ENCODE peak calls at places on chromosomes 16 and 17, in nine cellular contexts. K is H1; A is activated effector memory CD4-positive, alpha-beta T cell treated with Interleukin-2 at 50 U/mL for 16 hours; Y is sigmoid colon; O is Kasumi-1; F is stomach; V is fibroblast of the conjunctiva; T is ovary; P is ureter. S is an unnamed sample.

GRCh38 chr16:67847064-67847861 is at the start of gene CENPT:
- DNase-seq in F (peak), K (no peak), P (peak), A (no peak), V (no peak), O (peak), Y (peak), T (no peak), S (peak)

GRCh38 chr17:49890077-49890821 is 42.4 kb upstream of the TAC4 start:
- DNase-seq in K (no peak), F (no peak), O (no peak), V (peak), P (no peak), A (no peak), T (no peak), Y (no peak), S (no peak)

GRCh38 chr16:73560497-73560896 is 512.6 kb upstream of the ZFHX3 start:
- DNase-seq in F (no peak), Y (no peak), O (no peak), P (no peak), A (no peak), T (no peak), K (no peak), V (no peak), S (no peak)

GRCh38 chr17:79183221-79184158 is 108.9 kb downstream of the ENGASE start:
- DNase-seq in Y (no peak), K (no peak), V (no peak), T (no peak), O (peak), A (no peak), F (no peak), P (no peak), S (no peak)

GRCh38 chr16:76854234-76854633 is 336.8 kb upstream of the MON1B start:
- DNase-seq in P (no peak), F (no peak), A (no peak), T (no peak), O (no peak), Y (no peak), V (peak), K (no peak), S (no peak)

GRCh38 chr17:69802045-69802740 is 272.8 kb upstream of the KCNJ16 start:
- DNase-seq in F (no peak), A (no peak), K (no peak), O (no peak), V (no peak), P (no peak), T (no peak), Y (no peak), S (no peak)

GRCh38 chr17:59337741-59338299 is 6.4 kb downstream of the YPEL2 start:
- DNase-seq in K (no peak), A (no peak), F (no peak), T (no peak), P (no peak), Y (no peak), V (no peak), O (no peak), S (no peak)

GRCh38 chr16:53822936-53823529 is 119.1 kb downstream of the FTO start:
- DNase-seq in O (peak), A (no peak), P (no peak), Y (no peak), F (no peak), K (no peak), V (no peak), T (no peak), S (no peak)

GRCh38 chr17:18851206-18851605 is 6.7 kb upstream of the PRPSAP2 start:
- DNase-seq in O (no peak), Y (no peak), V (no peak), T (no peak), K (no peak), F (peak), P (no peak), A (no peak), S (no peak)

GRCh38 chr16:35171106-35171505 is 1711.7 kb downstream of the TP53TG3F start:
- DNase-seq in P (no peak), O (no peak), A (no peak), Y (no peak), K (no peak), T (no peak), V (no peak), F (no peak), S (no peak)

GRCh38 chr16:58339452-58339938 is 44.7 kb upstream of the PRSS54 start:
- DNase-seq in K (no peak), P (no peak), A (no peak), F (no peak), T (no peak), Y (no peak), V (no peak), O (no peak), S (no peak)

GRCh38 chr16:72198021-72198420 is 26.1 kb upstream of the PMFBP1 start:
- DNase-seq in A (no peak), P (no peak), F (no peak), K (no peak), V (peak), O (no peak), T (peak), Y (peak), S (no peak)

GRCh38 chr17:78044280-78044835 is 84.2 kb downstream of the TMC6 start:
- DNase-seq in P (no peak), Y (no peak), K (no peak), F (no peak), A (no peak), T (no peak), V (no peak), O (no peak), S (no peak)

GRCh38 chr16:27355610-27356009 is 41.8 kb downstream of the IL4R start:
- DNase-seq in A (peak), V (no peak), O (peak), F (peak), K (peak), Y (peak), T (no peak), P (peak), S (peak)

GRCh38 chr16:59412275-59412841 is 678.2 kb upstream of the GOT2 start:
- DNase-seq in Y (no peak), T (no peak), K (no peak), V (no peak), A (no peak), O (peak), F (no peak), P (no peak), S (no peak)

GRCh38 chr17:37081287-37081686 is 132.5 kb downstream of the AATF start:
- DNase-seq in T (no peak), A (no peak), F (no peak), O (peak), V (no peak), P (no peak), K (no peak), Y (no peak), S (no peak)

GRCh38 chr16:80803341-80804060 is 897 bp downstream of the CDYL2 start:
- DNase-seq in O (peak), P (no peak), V (no peak), A (peak), Y (no peak), K (no peak), F (peak), T (no peak), S (peak)

GRCh38 chr16:85327731-85328664 is 215.7 kb upstream of the CIBAR2 start:
- DNase-seq in A (no peak), P (no peak), O (peak), T (no peak), V (no peak), K (peak), Y (no peak), F (no peak), S (no peak)

GRCh38 chr17:45730192-45730591 is 53.9 kb upstream of the CRHR1 start:
- DNase-seq in F (no peak), V (no peak), O (no peak), T (no peak), P (no peak), Y (no peak), A (no peak), K (no peak), S (no peak)